ENCODE peak calls at places on chromosomes 3 and 15, in five cellular contexts. One of them, this sample, is unnamed.

GRCh38 chr3:194231840-194232832 is 96.2 kb downstream of the HES1 start:
- DNase-seq in NCI-H1105 treated with DMSO at 0.1 percent for 48 hours: no peak
- DNase-seq in GM13977: no peak
- DNase-seq in substantia nigra: no peak
- DNase-seq in mesendoderm: no peak
- DNase-seq in this sample: no peak

GRCh38 chr3:46612324-46612723 is at the start of gene FAM240A:
- DNase-seq in NCI-H1105 treated with DMSO at 0.1 percent for 48 hours: no peak
- DNase-seq in GM13977: no peak
- DNase-seq in substantia nigra: no peak
- DNase-seq in mesendoderm: no peak
- DNase-seq in this sample: peak; percentile 50

GRCh38 chr3:31356941-31357340 is 175.8 kb upstream of the STT3B start:
- DNase-seq in NCI-H1105 treated with DMSO at 0.1 percent for 48 hours: no peak
- DNase-seq in GM13977: no peak
- DNase-seq in substantia nigra: no peak
- DNase-seq in mesendoderm: peak; percentile 48
- DNase-seq in this sample: no peak

GRCh38 chr3:194885766-194886165 is 200.1 kb downstream of the FAM43A start:
- DNase-seq in NCI-H1105 treated with DMSO at 0.1 percent for 48 hours: no peak
- DNase-seq in GM13977: no peak
- DNase-seq in substantia nigra: no peak
- DNase-seq in mesendoderm: no peak
- DNase-seq in this sample: no peak

GRCh38 chr15:70093481-70094309 is 4.0 kb downstream of the TLE3 start:
- DNase-seq in NCI-H1105 treated with DMSO at 0.1 percent for 48 hours: peak; percentile 49
- DNase-seq in GM13977: no peak
- DNase-seq in substantia nigra: no peak
- DNase-seq in mesendoderm: peak; percentile 92
- DNase-seq in this sample: no peak

GRCh38 chr3:183583331-183584245 is 28.1 kb upstream of the KLHL6 start:
- DNase-seq in NCI-H1105 treated with DMSO at 0.1 percent for 48 hours: no peak
- DNase-seq in GM13977: no peak
- DNase-seq in substantia nigra: no peak
- DNase-seq in mesendoderm: peak; percentile 90
- DNase-seq in this sample: no peak

GRCh38 chr3:72010044-72010443 is 225.1 kb upstream of the PROK2 start:
- DNase-seq in NCI-H1105 treated with DMSO at 0.1 percent for 48 hours: no peak
- DNase-seq in GM13977: peak; percentile 31
- DNase-seq in substantia nigra: no peak
- DNase-seq in mesendoderm: no peak
- DNase-seq in this sample: no peak

GRCh38 chr3:197354195-197355059 is 56.0 kb upstream of the DLG1 start:
- DNase-seq in NCI-H1105 treated with DMSO at 0.1 percent for 48 hours: no peak
- DNase-seq in GM13977: no peak
- DNase-seq in substantia nigra: no peak
- DNase-seq in mesendoderm: no peak
- DNase-seq in this sample: peak; percentile 52

GRCh38 chr3:194485876-194486539 is 794 bp downstream of the ATP13A3 start:
- DNase-seq in NCI-H1105 treated with DMSO at 0.1 percent for 48 hours: peak; percentile 43
- DNase-seq in GM13977: peak; percentile 61
- DNase-seq in substantia nigra: no peak
- DNase-seq in mesendoderm: no peak
- DNase-seq in this sample: peak; percentile 9

GRCh38 chr15:54014067-54014466 is 35.8 kb downstream of the UNC13C start:
- DNase-seq in NCI-H1105 treated with DMSO at 0.1 percent for 48 hours: no peak
- DNase-seq in GM13977: no peak
- DNase-seq in substantia nigra: no peak
- DNase-seq in mesendoderm: no peak
- DNase-seq in this sample: no peak